ENCODE peak calls at places on chromosomes 4 and X, in four cellular contexts. One of them, this sample, is unnamed.

GRCh38 chr4:47011189-47011518 is 17.8 kb upstream of the GABRA4 start:
- DNase-seq in K562: no peak
- DNase-seq in HepG2: no peak
- DNase-seq in GM12878: no peak
- DNase-seq in this sample: no peak

GRCh38 chrX:23884427-23885024 is 23.2 kb downstream of the APOO start:
- DNase-seq in GM12878: no peak
- DNase-seq in K562: peak; percentile 23
- DNase-seq in HepG2: peak; percentile 57
- DNase-seq in this sample: no peak

GRCh38 chrX:9252182-9252581 is 212.7 kb upstream of the TBL1X start:
- DNase-seq in K562: no peak
- DNase-seq in GM12878: no peak
- DNase-seq in HepG2: no peak
- DNase-seq in this sample: no peak

GRCh38 chr4:8316911-8317351 is 47.4 kb downstream of the HTRA3 start:
- DNase-seq in GM12878: no peak
- DNase-seq in K562: no peak
- DNase-seq in HepG2: no peak
- DNase-seq in this sample: no peak

GRCh38 chrX:100687546-100687945 is 43.5 kb downstream of the SRPX2 start:
- DNase-seq in K562: no peak
- DNase-seq in HepG2: no peak
- DNase-seq in GM12878: no peak
- DNase-seq in this sample: no peak

GRCh38 chrX:34382416-34382815 is 250.3 kb upstream of the FAM47A start:
- DNase-seq in HepG2: no peak
- DNase-seq in GM12878: no peak
- DNase-seq in K562: no peak
- DNase-seq in this sample: no peak

GRCh38 chr4:174423257-174423944 is 98.9 kb downstream of the HPGD start:
- DNase-seq in GM12878: no peak
- DNase-seq in HepG2: no peak
- DNase-seq in K562: peak; percentile 13
- DNase-seq in this sample: no peak

GRCh38 chrX:53089224-53089842 is 4.6 kb upstream of the KANTR start:
- DNase-seq in K562: peak; percentile 47
- DNase-seq in GM12878: no peak
- DNase-seq in HepG2: no peak
- DNase-seq in this sample: peak; percentile 57

GRCh38 chr4:4689694-4690440 is 148.0 kb upstream of the STX18 start:
- DNase-seq in HepG2: no peak
- DNase-seq in K562: no peak
- DNase-seq in GM12878: peak; percentile 83
- DNase-seq in this sample: no peak

GRCh38 chr4:183832776-183833450 is 72.2 kb upstream of the STOX2 start:
- DNase-seq in K562: no peak
- DNase-seq in GM12878: no peak
- DNase-seq in HepG2: no peak
- DNase-seq in this sample: no peak

GRCh38 chr4:147340547-147341225 is 140.2 kb upstream of the EDNRA start:
- DNase-seq in GM12878: peak; percentile 19
- DNase-seq in K562: no peak
- DNase-seq in HepG2: no peak
- DNase-seq in this sample: no peak

GRCh38 chrX:70754169-70754843 is 154.2 kb downstream of the TEX11 start:
- DNase-seq in K562: no peak
- DNase-seq in HepG2: no peak
- DNase-seq in GM12878: no peak
- DNase-seq in this sample: no peak

GRCh38 chr4:188037003-188037713 is 41.6 kb downstream of the ZFP42 start:
- DNase-seq in GM12878: no peak
- DNase-seq in HepG2: no peak
- DNase-seq in K562: no peak
- DNase-seq in this sample: no peak

GRCh38 chr4:17690135-17690534 is 75.7 kb downstream of the MED28 start:
- DNase-seq in K562: no peak
- DNase-seq in GM12878: no peak
- DNase-seq in HepG2: no peak
- DNase-seq in this sample: no peak

GRCh38 chr4:117385531-117385930 is 300.2 kb upstream of the TRAM1L1 start:
- DNase-seq in HepG2: no peak
- DNase-seq in GM12878: no peak
- DNase-seq in K562: no peak
- DNase-seq in this sample: no peak

GRCh38 chrX:69238153-69238959 is 73.1 kb upstream of the PJA1 start:
- DNase-seq in GM12878: no peak
- DNase-seq in HepG2: no peak
- DNase-seq in K562: no peak
- DNase-seq in this sample: no peak
- TF ChIP-seq FOXM1 in GM12878: no peak
- TF ChIP-seq FOXM1 in HepG2: no peak
- TF ChIP-seq FOXM1 in K562: no peak
- TF ChIP-seq FOXM1 in this sample: no peak

GRCh38 chr4:92091335-92091734 is 212.4 kb upstream of the GRID2 start:
- DNase-seq in K562: no peak
- DNase-seq in GM12878: no peak
- DNase-seq in HepG2: peak; percentile 21
- DNase-seq in this sample: no peak
- TF ChIP-seq FOXK2 in K562: no peak
- TF ChIP-seq FOXK2 in GM12878: no peak
- TF ChIP-seq FOXK2 in HepG2: no peak
- TF ChIP-seq FOXK2 in this sample: no peak

DNA sequence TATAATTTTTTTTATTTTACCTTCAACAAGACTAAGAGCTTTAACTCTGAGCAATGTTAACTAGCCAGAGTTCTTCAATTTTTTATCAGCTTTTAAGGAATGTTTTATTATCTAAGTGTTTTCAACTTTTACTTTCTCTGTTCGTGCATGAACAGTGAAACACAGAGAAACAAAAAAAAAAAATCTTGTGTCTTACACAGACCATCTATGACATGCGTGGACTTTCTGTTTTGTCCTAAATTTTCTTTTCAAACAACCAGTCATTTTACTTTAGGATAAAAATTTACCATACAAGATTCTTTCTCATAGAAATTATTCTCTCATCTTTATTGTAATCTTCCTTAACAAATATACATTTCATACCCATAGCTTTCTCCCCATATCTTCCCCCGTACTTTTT is 731.9 kb upstream of the PCDH10 start:
- DNase-seq in GM12878: no peak
- DNase-seq in K562: no peak
- DNase-seq in HepG2: no peak
- DNase-seq in this sample: no peak
- TF ChIP-seq FOXM1 in GM12878: no peak
- TF ChIP-seq FOXM1 in K562: no peak
- TF ChIP-seq FOXM1 in HepG2: no peak
- TF ChIP-seq FOXM1 in this sample: no peak

DNA sequence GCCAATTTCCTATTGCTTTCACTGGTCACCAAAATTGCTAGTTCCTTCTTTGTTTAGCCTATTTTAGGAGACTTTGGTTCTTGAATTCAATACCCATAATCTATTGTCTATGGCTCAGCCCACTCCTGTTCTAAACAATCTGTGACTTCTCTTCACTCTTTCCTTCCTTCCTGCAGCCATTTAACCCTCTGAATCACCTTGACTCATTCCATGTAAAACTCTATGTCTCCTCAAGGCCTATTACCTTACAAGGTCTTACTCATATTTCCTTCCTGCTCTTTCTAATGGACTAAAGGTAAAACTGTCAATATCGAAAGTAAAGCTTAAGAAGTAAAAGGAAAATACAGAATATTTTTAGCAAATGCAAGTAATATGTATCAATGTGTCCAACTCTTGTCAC is 301.6 kb downstream of the ARHGAP24 start:
- DNase-seq in HepG2: no peak
- DNase-seq in K562: no peak
- DNase-seq in GM12878: no peak
- DNase-seq in this sample: no peak
- TF ChIP-seq FOXK2 in HepG2: no peak
- TF ChIP-seq FOXK2 in K562: no peak
- TF ChIP-seq FOXK2 in GM12878: no peak
- TF ChIP-seq FOXK2 in this sample: no peak

DNA sequence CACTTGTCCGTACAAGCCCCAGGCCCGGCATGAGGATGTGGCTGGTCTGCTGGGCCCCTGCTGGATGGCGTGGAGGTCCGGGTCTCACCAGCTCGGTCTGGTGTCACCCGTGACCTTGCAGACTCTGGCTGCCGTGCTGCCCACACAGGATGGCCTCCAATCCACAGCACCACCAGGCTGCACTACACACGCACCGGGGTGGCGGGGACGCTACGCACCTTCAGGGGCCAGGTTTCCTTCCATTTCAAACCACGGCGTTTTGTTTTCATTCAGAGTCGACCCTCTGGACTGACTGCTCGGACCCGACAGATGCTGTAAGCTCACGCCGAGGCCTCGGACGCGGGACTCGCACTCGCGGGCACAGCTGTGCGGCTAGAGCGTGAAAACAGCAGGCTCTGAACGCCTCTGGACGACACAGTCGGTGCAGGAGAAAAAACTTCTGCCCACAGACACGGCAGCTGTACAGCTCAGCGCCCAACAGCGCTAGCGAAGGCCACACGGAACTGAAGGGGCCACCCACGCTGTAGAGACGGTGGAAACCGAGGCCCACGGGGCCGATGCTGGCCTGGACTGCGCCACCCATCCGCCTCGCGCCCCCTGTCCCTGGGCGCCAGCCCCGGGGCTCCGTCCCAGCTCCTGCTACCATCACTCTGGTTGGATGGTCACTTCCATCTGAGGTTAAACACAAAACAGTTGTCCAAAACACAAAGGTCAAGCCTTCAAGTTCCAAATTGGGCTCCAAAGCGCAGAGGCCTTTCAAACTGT is 40.0 kb downstream of the FAM53A start:
- DNase-seq in GM12878: no peak
- DNase-seq in HepG2: no peak
- DNase-seq in K562: no peak
- DNase-seq in this sample: no peak
- TF ChIP-seq FOXM1 in GM12878: no peak
- TF ChIP-seq FOXM1 in HepG2: no peak
- TF ChIP-seq FOXM1 in K562: no peak
- TF ChIP-seq FOXM1 in this sample: no peak

GRCh38 chrX:153806999-153807575 is 12.6 kb downstream of the SSR4 start:
- DNase-seq in GM12878: no peak
- DNase-seq in HepG2: no peak
- DNase-seq in K562: no peak
- DNase-seq in this sample: no peak
- TF ChIP-seq FOXK2 in GM12878: no peak
- TF ChIP-seq FOXK2 in HepG2: no peak
- TF ChIP-seq FOXK2 in K562: no peak
- TF ChIP-seq FOXK2 in this sample: no peak

This sample was measured in HEK293T.